ENCODE peak calls at places on chromosomes 7 and 10, in nine cellular contexts. R, K, H, J, P, O, W, V and Y are unnamed samples.
A peak's percentile ranks its signal among the peaks of the same experiment; 100 is the strongest.

GRCh38 chr7:682810-683209 is 43.7 kb upstream of the DNAAF5 start:
- DNase-seq in K (no peak), W (no peak), R (no peak), O (no peak), V (no peak), P (no peak), J (no peak), H (no peak), Y (no peak)

GRCh38 chr10:46282460-46283216 is 4.2 kb upstream of the ANTXRL start:
- DNase-seq in J (peak; percentile 62), P (peak; percentile 65), R (peak; percentile 63), W (peak; percentile 24), O (peak; percentile 89), H (peak; percentile 70), K (no peak), V (peak; percentile 40), Y (peak; percentile 83)

GRCh38 chr10:33618196-33618595 is 283.7 kb upstream of the NRP1 start:
- DNase-seq in J (no peak), H (no peak), O (no peak), V (no peak), K (no peak), P (no peak), R (no peak), W (no peak), Y (no peak)

GRCh38 chr7:47791682-47792081 is 156.6 kb downstream of the PKD1L1 start:
- DNase-seq in W (no peak), R (no peak), V (no peak), P (no peak), O (no peak), J (no peak), H (no peak), K (no peak), Y (no peak)

GRCh38 chr10:1488970-1489548 is 248.3 kb downstream of the ADARB2 start:
- DNase-seq in J (no peak), W (no peak), P (no peak), V (no peak), H (no peak), O (no peak), K (no peak), R (no peak), Y (no peak)

GRCh38 chr7:3159445-3159844 is 115.8 kb upstream of the CARD11 start:
- DNase-seq in K (no peak), P (no peak), J (no peak), R (no peak), O (no peak), H (no peak), W (no peak), V (no peak), Y (no peak)

GRCh38 chr7:102927303-102927933 is 14.6 kb downstream of the LRRC17 start:
- DNase-seq in K (no peak), R (no peak), O (no peak), J (no peak), W (no peak), H (peak; percentile 78), P (no peak), V (no peak), Y (no peak)

GRCh38 chr10:132978542-132978941 is 36.2 kb upstream of the CFAP46 start:
- DNase-seq in H (no peak), R (no peak), J (no peak), P (no peak), V (no peak), O (no peak), W (no peak), K (no peak), Y (no peak)

GRCh38 chr10:72846225-72846624 is 47.3 kb upstream of the OIT3 start:
- DNase-seq in H (peak; percentile 85), R (no peak), P (no peak), W (no peak), K (no peak), J (no peak), V (no peak), O (no peak), Y (no peak)